ENCODE peak calls at places on chromosomes 3 and 15, in six cellular contexts. H is NB4; T is GM04504; I is suprapubic skin; N is GM06990; Q is activated naive CD8-positive, alpha-beta T cell treated with anti-CD3 and anti-CD28 coated beads, Interleukin-2, amount 10 ng/mL, durations not matched to agents 7 days and 5 days. W is an unnamed sample.

GRCh38 chr3:46615050-46615449 is 2.7 kb downstream of the FAM240A start:
- DNase-seq in I (no peak), T (no peak), N (no peak), Q (no peak), H (no peak), W (no peak)

GRCh38 chr15:52318729-52319500 is 23.3 kb upstream of the MYO5C start:
- DNase-seq in N (no peak), T (no peak), H (no peak), I (no peak), Q (no peak), W (no peak)

GRCh38 chr3:16147226-16147625 is 27.3 kb upstream of the GALNT15 start:
- DNase-seq in H (no peak), I (no peak), Q (no peak), N (peak), T (no peak), W (no peak)

GRCh38 chr15:69253156-69253555 is 45.6 kb upstream of the PAQR5 start:
- DNase-seq in H (no peak), Q (no peak), N (no peak), T (no peak), I (no peak), W (no peak)

GRCh38 chr3:141782386-141782932 is 19.3 kb downstream of the GRK7 start:
- DNase-seq in T (no peak), H (no peak), Q (no peak), I (no peak), N (no peak), W (no peak)

GRCh38 chr3:183281126-183281797 is 28.2 kb downstream of the B3GNT5 start:
- DNase-seq in H (no peak), Q (no peak), T (no peak), I (no peak), N (no peak), W (no peak)

GRCh38 chr3:169999433-169999832 is 32.8 kb downstream of the SEC62 start:
- DNase-seq in Q (no peak), I (no peak), N (peak), H (no peak), T (no peak), W (peak)

GRCh38 chr3:71385040-71385685 is 198.4 kb downstream of the FOXP1 start:
- DNase-seq in Q (no peak), I (no peak), N (no peak), H (peak), T (no peak), W (no peak)

GRCh38 chr3:84724877-84725276 is 233.9 kb upstream of the CADM2 start:
- DNase-seq in H (peak), Q (no peak), T (no peak), I (no peak), N (no peak), W (no peak)

GRCh38 chr3:86990734-86991481 is at the start of gene VGLL3:
- DNase-seq in H (no peak), I (peak), T (peak), N (no peak), Q (peak), W (no peak)

W was measured in GM12878.